ENCODE peak calls at places on chromosomes 6 and 20, in five cellular contexts. A is mammary epithelial cell, G is D341Med, H is NCI-H1694 treated with DMSO at 0.1 percent for 48 hours, J is HFFc6. Z is an unnamed sample.

GRCh38 chr6:110491299-110491643 is 14.9 kb upstream of the SLC22A16 start:
- DNase-seq in A (no peak), J (no peak), H (no peak), G (no peak), Z (no peak)

GRCh38 chr6:110626442-110626841 is 150.0 kb upstream of the SLC22A16 start:
- DNase-seq in J (no peak), G (no peak), A (no peak), H (no peak), Z (no peak)

GRCh38 chr6:99816795-99817194 is 177.2 kb downstream of the MCHR2 start:
- DNase-seq in G (no peak), A (no peak), H (no peak), J (no peak), Z (no peak)

GRCh38 chr6:157235600-157236039 is 87.7 kb downstream of the TMEM242 start:
- DNase-seq in G (no peak), A (peak; percentile 16), J (no peak), H (no peak), Z (no peak)

GRCh38 chr6:135325624-135326424 is 144.7 kb downstream of the MYB start:
- DNase-seq in H (no peak), J (no peak), G (no peak), A (no peak), Z (no peak)

GRCh38 chr20:19964289-19965263 is 52.6 kb upstream of the NAA20 start:
- DNase-seq in A (peak; percentile 41), J (peak; percentile 74), H (peak; percentile 5), G (no peak), Z (peak; percentile 57)

GRCh38 chr6:109349419-109349987 is 32.8 kb downstream of the CD164 start:
- DNase-seq in J (peak; percentile 68), G (no peak), H (no peak), A (peak; percentile 30), Z (peak; percentile 68)

GRCh38 chr6:97850458-97851218 is 567.6 kb upstream of the MMS22L start:
- DNase-seq in A (no peak), G (no peak), H (no peak), J (no peak), Z (no peak)

Z was measured in epithelial cell of prostate.